ENCODE peak calls at places on chromosome X, in five cellular contexts. V is ovary, N is T follicular helper cell, Z is retinal pigment epithelial cell, P is NCI-H2081. H is an unnamed sample.

GRCh38 chrX:133563705-133564104 is 148.4 kb upstream of the GPC4 start:
- DNase-seq in V (no peak), N (no peak), Z (no peak), P (no peak), H (no peak)

GRCh38 chrX:56800801-56801200 is 71.8 kb downstream of the NBDY start:
- DNase-seq in V (no peak), N (peak), Z (no peak), P (no peak), H (no peak)

GRCh38 chrX:18617351-18617750 is 54.6 kb downstream of the RS1 start:
- DNase-seq in V (no peak), N (no peak), Z (no peak), P (no peak), H (no peak)

GRCh38 chrX:13816899-13817298 is at the start of gene GPM6B:
- DNase-seq in V (no peak), N (no peak), Z (no peak), P (no peak), H (no peak)

GRCh38 chrX:8591526-8591925 is 126.9 kb downstream of the VCX3B start:
- DNase-seq in V (no peak), N (no peak), Z (no peak), P (no peak), H (no peak)

GRCh38 chrX:3648084-3648483 is 65.4 kb downstream of the PRKX start:
- DNase-seq in V (no peak), N (no peak), Z (no peak), P (no peak), H (no peak)

GRCh38 chrX:155052738-155053498 is 18.0 kb downstream of the CMC4 start:
- DNase-seq in V (no peak), N (no peak), Z (no peak), P (no peak), H (no peak)

GRCh38 chrX:41481264-41482109 is 34.3 kb downstream of the NYX start:
- DNase-seq in V (no peak), N (no peak), Z (no peak), P (no peak), H (no peak)

GRCh38 chrX:150587585-150588503 is 19.4 kb downstream of the MTM1 start:
- DNase-seq in V (no peak), N (peak), Z (no peak), P (no peak), H (no peak)

GRCh38 chrX:131895002-131895401 is 128.1 kb upstream of the STK26 start:
- DNase-seq in V (no peak), N (no peak), Z (no peak), P (no peak), H (no peak)

GRCh38 chrX:5306654-5307121 is 922.0 kb downstream of the NLGN4X start:
- DNase-seq in V (no peak), N (no peak), Z (no peak), P (no peak), H (no peak)

GRCh38 chrX:150239946-150240642 is 123.0 kb upstream of the MAMLD1 start:
- DNase-seq in V (no peak), N (no peak), Z (no peak), P (no peak), H (no peak)

GRCh38 chrX:45024501-45024900 is 151.5 kb downstream of the KDM6A start:
- DNase-seq in V (no peak), N (no peak), Z (no peak), P (no peak), H (no peak)

GRCh38 chrX:25524150-25524549 is 508.4 kb upstream of the ARX start:
- DNase-seq in V (no peak), N (no peak), Z (no peak), P (no peak), H (no peak)

GRCh38 chrX:107934262-107934661 is 47.9 kb downstream of the TEX13B start:
- DNase-seq in V (no peak), N (no peak), Z (no peak), P (no peak), H (no peak)

GRCh38 chrX:112832481-112833095 is 8.0 kb downstream of the AMOT start:
- DNase-seq in V (no peak), N (no peak), Z (no peak), P (no peak), H (no peak)

GRCh38 chrX:30597258-30598012 is 19.9 kb upstream of the TASL start:
- DNase-seq in V (no peak), N (no peak), Z (no peak), P (no peak), H (no peak)

GRCh38 chrX:40169193-40170086 is 71.7 kb upstream of the BCOR start:
- DNase-seq in V (peak), N (peak), Z (peak), P (peak), H (peak)

GRCh38 chrX:120769576-120770341 is 105.9 kb downstream of the CT47B1 start:
- DNase-seq in V (no peak), N (no peak), Z (no peak), P (peak), H (no peak)

GRCh38 chrX:136725446-136726104 is 55.2 kb downstream of the ARHGEF6 start:
- DNase-seq in V (no peak), N (no peak), Z (peak), P (no peak), H (no peak)

GRCh38 chrX:119174900-119175299 is 47.3 kb upstream of the KIAA1210 start:
- DNase-seq in V (no peak), N (no peak), Z (no peak), P (no peak), H (no peak)

GRCh38 chrX:145751943-145752342 is 65.7 kb upstream of the SLITRK2 start:
- DNase-seq in V (no peak), N (no peak), Z (no peak), P (no peak), H (no peak)

GRCh38 chrX:111728096-111728495 is 47.1 kb downstream of the ALG13 start:
- DNase-seq in V (no peak), N (no peak), Z (no peak), P (no peak), H (no peak)

GRCh38 chrX:112521658-112522057 is 158.1 kb downstream of the LHFPL1 start:
- DNase-seq in V (no peak), N (no peak), Z (no peak), P (no peak), H (no peak)

GRCh38 chrX:23732704-23733103 is 10.4 kb downstream of the ACOT9 start:
- DNase-seq in V (no peak), N (no peak), Z (no peak), P (no peak), H (no peak)

GRCh38 chrX:3659761-3660160 is 53.7 kb downstream of the PRKX start:
- DNase-seq in V (no peak), N (no peak), Z (peak), P (no peak), H (no peak)

GRCh38 chrX:2892816-2893215 is 36.3 kb downstream of the ARSD start:
- DNase-seq in V (no peak), N (no peak), Z (no peak), P (no peak), H (no peak)

GRCh38 chrX:31708116-31708515 is 636.3 kb upstream of the FTHL17 start:
- DNase-seq in V (no peak), N (no peak), Z (no peak), P (no peak), H (no peak)

H was measured in esophagus squamous epithelium.